ENCODE peak calls at places on chromosomes 13 and 19, in four cellular contexts. Q is body of pancreas, R is transverse colon, T is IMR-90. Z is an unnamed sample. For H3K4me1, the result is how much of the 10 kb centered on the place peaks cover.

GRCh38 chr19:16795731-16796130 is 33.5 kb upstream of the SIN3B start:
- DNase-seq in Q (no peak), R (no peak), T (no peak), Z (no peak)

GRCh38 chr19:40443930-40444180 is 280 bp downstream of the SERTAD3 start:
- DNase-seq in Q (no peak), R (no peak), T (no peak), Z (no peak)

GRCh38 chr19:58054792-58055482 is 4.1 kb upstream of the ZNF135 start:
- DNase-seq in Q (peak), R (peak), T (peak), Z (no peak)

GRCh38 chr19:12646551-12646950 is 20.0 kb downstream of the MAN2B1 start:
- DNase-seq in Q (no peak), R (no peak), T (no peak), Z (no peak)

GRCh38 chr19:11425719-11426457 is 6.8 kb upstream of the RGL3 start:
- DNase-seq in Q (no peak), R (no peak), T (no peak), Z (no peak)

GRCh38 chr13:46489586-46490023 is 63.4 kb upstream of the LRCH1 start:
- DNase-seq in Q (no peak), R (no peak), T (peak), Z (no peak)

GRCh38 chr13:98155475-98156111 is 12.7 kb downstream of the FARP1 start:
- DNase-seq in Q (peak), R (no peak), T (peak), Z (peak)

GRCh38 chr13:87878706-87879105 is 207.5 kb downstream of the SLITRK5 start:
- DNase-seq in Q (no peak), R (no peak), T (no peak), Z (no peak)

GRCh38 chr13:95191821-95192220 is 109.4 kb downstream of the ABCC4 start:
- DNase-seq in Q (peak), R (peak), T (peak), Z (peak)

GRCh38 chr13:27131202-27131623 is 40.4 kb downstream of the USP12 start:
- DNase-seq in Q (no peak), R (no peak), T (peak), Z (peak)

GRCh38 chr13:100069278-100069677 is 19.6 kb upstream of the PCCA start:
- DNase-seq in Q (peak), R (no peak), T (peak), Z (no peak)

GRCh38 chr19:8145969-8146368 is 3.4 kb downstream of the FBN3 start:
- DNase-seq in Q (peak), R (no peak), T (no peak), Z (no peak)

GRCh38 chr13:109699628-109700071 is 86.7 kb downstream of the IRS2 start:
- DNase-seq in Q (no peak), R (no peak), T (no peak), Z (no peak)

GRCh38 chr19:16301999-16302694 is 22.5 kb upstream of the KLF2 start:
- DNase-seq in Q (no peak), R (no peak), T (peak), Z (peak)

GRCh38 chr19:55809381-55810058 is 22.3 kb downstream of the NLRP11 start:
- DNase-seq in Q (peak), R (peak), T (peak), Z (peak)

GRCh38 chr13:32476892-32477291 is 49.0 kb upstream of the N4BP2L1 start:
- DNase-seq in Q (no peak), R (no peak), T (no peak), Z (no peak)

GRCh38 chr13:103514188-103514587 is 448.0 kb upstream of the SLC10A2 start:
- DNase-seq in Q (no peak), R (no peak), T (no peak), Z (no peak)

GRCh38 chr19:17184381-17184841 is 30.7 kb upstream of the USE1 start:
- DNase-seq in Q (no peak), R (peak), T (peak), Z (no peak)

GRCh38 chr19:56958428-56958827 is 117.9 kb upstream of the PEG3 start:
- DNase-seq in Q (no peak), R (no peak), T (no peak), Z (no peak)

GRCh38 chr19:42109896-42110295 is 22.4 kb downstream of the POU2F2 start:
- DNase-seq in Q (no peak), R (no peak), T (no peak), Z (no peak)

GRCh38 chr13:112965573-112966115 is 3.4 kb upstream of the MCF2L start:
- DNase-seq in Q (peak), R (peak), T (no peak), Z (no peak)

GRCh38 chr13:32783067-32783466 is 196.8 kb downstream of the PDS5B start:
- DNase-seq in Q (no peak), R (no peak), T (peak), Z (no peak)

DNA sequence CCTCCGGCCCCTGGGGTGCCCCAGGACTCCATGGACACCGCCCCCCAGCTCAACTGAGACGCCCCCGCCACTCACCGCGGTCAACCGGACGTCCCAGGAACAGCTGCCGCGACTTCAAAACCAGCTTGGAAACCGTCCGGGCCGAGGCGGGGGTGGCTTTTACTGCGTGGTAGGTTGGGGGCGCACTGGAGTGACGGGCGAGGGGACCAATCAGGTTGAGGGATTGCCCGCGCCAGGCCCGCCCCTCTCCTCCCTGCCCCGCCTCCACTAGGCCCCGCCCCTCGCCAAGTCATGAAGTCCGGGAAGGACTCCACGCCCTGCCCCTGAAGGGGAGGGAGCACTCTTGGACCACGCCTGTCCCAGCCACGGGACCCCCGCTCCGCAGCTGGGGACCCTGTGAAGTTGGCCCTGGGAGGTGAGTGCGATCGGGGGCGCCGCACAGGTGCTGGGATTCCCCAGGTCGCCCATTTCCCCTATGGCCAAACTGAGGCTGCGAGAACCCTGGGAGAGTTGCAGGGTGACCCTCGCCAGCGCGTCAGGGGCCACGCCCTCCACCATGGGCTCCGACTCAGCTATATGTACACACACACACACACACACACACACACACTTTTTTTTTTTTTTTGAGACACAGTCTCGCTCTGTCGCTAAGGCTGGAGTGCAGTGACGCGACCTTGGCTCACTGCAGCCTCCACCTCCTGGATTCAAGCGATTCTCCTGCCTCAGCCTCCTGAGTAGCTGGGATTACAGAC is at the start of gene PLIN3:
- DNase-seq in Q (peak), R (peak), T (peak), Z (peak)
- TF ChIP-seq POLR2A in Q (no peak), R (peak), T (no peak), Z (peak)

DNA sequence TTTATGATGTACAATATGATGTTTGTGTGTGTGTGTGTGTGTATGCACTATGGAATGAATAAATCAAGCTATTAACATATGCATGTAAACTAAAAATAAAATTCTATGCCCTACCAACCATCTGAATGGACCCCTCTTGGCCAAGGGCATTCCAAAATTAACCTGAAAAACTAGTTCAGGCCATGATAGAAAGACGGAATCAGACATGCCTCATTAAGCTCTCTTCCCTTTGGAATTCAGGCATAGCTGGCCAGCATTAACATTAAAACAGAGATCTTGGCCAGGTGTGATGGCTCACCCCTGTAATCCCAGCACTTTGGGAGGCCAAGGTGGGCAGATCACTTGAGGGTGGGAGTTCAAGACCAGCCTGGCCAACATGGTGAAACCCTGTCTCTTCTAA is 18.3 kb upstream of the SLC1A6 start:
- DNase-seq in Q (no peak), R (no peak), T (no peak), Z (no peak)
- H3K4me1 ChIP-seq in Q (under half), R (under half), T (under half), Z (under half)

GRCh38 chr19:48720613-48721296 is 1.2 kb upstream of the MAMSTR start:
- DNase-seq in Q (peak), R (peak), T (peak), Z (no peak)
- TF ChIP-seq POLR2A in Q (no peak), R (no peak), T (no peak), Z (no peak)

DNA sequence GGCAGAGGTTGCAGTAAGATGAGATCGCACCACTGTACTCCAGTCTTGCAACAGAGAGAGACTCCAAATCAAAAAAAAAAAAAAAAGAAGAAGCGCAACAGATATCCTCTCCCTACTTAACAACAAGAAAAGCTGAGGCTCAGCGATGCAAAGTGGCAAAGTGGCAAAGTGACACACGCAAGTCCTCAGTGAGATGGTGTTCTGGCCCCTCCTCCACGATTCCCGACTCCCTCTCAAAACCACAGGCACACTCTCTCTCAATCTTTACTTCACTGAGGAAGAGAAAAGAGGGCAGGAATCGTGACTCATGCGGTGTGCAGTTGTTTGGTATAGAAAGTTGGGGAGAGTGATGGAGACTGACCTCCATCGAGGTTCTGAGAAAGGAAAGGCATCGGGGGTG is 12.6 kb downstream of the FFAR2 start:
- DNase-seq in Q (no peak), R (no peak), T (no peak), Z (no peak)
- H3K4me1 ChIP-seq in Q (under half), R (under half), T (under half), Z (under half)

DNA sequence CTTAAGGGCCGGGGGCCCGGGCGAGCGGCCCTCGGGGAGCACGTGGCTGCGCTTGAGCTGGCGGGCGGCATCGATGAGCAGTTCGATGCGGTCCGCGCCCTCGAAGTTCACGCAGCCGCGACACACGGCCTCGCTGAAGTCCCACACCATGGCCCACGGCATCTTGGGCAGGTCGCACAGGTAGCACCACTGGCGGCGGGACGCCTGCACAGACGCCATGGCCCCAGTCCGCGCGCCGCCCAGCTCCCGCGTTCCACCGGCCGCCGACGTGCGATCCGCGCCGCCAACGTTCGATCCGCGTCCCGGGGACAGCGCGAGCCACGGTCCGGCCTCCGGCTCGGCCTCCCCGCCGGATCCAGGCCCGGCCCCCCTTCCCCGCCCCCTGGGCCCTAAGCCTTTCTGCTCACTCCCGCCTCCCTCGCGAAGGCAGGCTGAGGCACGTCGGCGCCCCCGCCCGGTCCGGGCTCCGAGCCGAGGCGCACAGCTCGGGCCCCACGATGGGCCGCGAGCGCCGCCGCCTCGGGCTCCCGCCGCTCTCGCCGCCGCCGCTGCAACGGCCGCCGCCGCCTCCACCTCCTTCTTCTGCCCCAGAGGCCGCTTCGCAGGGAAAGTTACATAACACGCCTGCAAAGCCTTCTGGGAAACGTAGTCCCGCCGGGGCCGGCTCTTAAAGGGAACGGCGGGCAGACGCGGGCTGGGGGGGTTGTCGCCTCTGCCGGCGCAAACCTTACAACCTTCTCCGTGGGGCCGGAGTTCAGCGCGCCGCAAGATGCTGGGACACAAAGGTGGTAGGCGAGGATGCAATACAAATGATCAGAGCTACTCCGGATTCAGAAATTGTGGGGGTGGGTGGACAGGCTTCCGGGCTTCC is at the start of gene IRF2BP1:
- DNase-seq in Q (peak), R (peak), T (peak), Z (peak)
- TF ChIP-seq POLR2A in Q (peak), R (no peak), T (no peak), Z (no peak)

GRCh38 chr19:31342926-31343325 is 6.3 kb downstream of the TSHZ3 start:
- DNase-seq in Q (no peak), R (no peak), T (no peak), Z (no peak)
- H3K4me1 ChIP-seq in Q (under half), R (under half), T (under half), Z (under half)

DNA sequence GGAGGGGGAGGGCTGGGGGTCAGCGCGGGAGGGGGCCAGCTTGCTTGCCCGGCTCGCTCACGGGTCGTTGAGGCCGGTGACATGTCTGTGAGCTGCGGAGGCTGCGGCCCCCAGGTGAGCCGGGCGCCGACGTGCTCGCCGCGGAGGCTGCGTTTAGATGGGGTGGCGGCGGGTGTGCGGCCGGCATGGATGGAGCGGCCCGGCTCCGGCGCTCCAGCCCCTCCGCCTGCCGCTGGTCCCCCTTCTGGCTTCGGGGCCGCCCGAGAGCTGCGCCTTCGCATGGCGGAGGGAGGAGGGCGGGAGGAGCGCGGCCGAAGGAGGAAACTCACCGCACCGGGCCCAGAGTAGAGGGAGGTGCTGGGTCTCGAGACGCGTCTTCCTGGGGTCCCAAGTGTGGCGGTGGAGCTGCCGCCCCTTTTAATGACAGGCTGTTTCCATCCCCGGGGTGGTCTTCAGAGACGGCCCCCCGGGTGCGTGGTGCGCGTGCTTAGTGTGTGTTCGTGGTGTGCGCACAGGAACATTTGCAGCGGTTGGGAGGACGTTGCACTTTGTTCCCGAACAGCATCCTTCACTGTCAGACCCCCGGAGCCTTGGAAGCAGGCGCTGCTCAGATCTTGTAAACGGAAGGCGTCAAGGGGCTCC is at the start of gene AKAP11:
- DNase-seq in Q (peak), R (peak), T (peak), Z (peak)
- TF ChIP-seq POLR2A in Q (no peak), R (peak), T (no peak), Z (peak)

DNA sequence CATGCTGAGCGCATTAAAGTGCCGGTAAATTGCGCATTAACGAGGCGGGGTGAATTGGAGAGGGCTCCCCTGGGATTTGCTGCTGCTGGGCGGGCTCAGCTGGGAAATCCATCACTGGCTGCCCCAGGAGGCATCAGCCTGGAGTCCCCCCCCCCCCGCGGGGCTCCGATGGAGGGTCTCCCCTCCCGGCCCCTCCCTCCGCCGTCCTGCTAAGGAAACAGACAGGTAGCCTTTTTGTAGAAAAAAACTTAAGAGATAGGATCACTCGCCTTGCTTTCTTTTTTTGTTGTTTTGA is 6.8 kb downstream of the TLE6 start:
- DNase-seq in Q (no peak), R (no peak), T (no peak), Z (no peak)
- H3K4me1 ChIP-seq in Q (under half), R (under half), T (under half), Z (under half)

DNA sequence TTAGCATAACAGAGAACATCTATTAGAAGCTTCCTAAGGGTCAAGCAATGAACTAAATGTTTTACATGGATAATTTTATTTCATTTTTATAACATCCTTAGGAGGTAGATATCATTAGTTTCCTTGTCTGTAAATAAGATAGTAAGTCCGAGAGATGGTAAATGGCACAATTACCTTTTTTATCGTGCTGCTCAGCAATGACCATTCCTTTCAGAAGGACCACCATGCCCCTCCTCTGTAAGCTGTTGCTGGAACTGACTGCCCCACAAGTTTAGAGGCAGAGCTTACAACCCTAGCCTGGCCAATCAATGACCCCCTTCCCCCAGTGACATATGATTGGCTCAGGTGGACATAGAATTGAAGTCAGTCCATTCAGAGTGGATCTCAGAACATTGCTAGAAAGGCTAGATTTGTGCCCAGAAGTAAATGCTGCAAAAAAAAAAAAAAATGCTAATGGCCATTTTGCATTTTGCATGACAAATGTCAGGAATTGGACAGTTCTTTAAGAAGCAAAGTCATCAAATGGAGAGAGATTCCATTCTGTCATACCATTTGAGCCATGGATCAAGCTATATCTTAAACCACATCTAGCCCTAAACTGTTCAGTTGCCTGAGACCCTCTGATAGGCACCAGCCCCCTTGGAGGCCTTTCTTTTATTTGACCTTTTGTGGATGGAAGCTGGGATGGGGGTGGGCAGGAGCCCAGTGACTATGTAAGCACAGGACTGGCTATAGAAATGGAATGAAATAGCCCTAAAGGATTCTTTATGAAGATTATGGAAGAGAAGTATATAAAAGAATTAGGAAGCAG is 668.3 kb downstream of the UQCRFS1 start:
- DNase-seq in Q (no peak), R (no peak), T (no peak), Z (no peak)
- TF ChIP-seq POLR2A in Q (no peak), R (no peak), T (no peak), Z (no peak)

Z was measured in endothelial cell of umbilical vein.